ENCODE peak calls at places on chromosomes 12 and 14, in ten cellular contexts. A, P, Z, H, R, O, E, N, T and L are unnamed samples.

GRCh38 chr12:73798523-73798922 is 739.1 kb upstream of the ATXN7L3B start:
- DNase-seq in A (no peak), P (no peak), Z (no peak), H (no peak), R (no peak), O (no peak), E (no peak), N (no peak), T (no peak), L (no peak)

GRCh38 chr12:93970892-93971688 is 177.3 kb upstream of the PLXNC1 start:
- DNase-seq in A (no peak), P (no peak), Z (no peak), H (no peak), R (no peak), O (no peak), E (no peak), N (no peak), T (no peak), L (no peak)

GRCh38 chr14:28870033-28870564 is 103.5 kb downstream of the FOXG1 start:
- DNase-seq in A (no peak), P (no peak), Z (no peak), H (no peak), R (no peak), O (no peak), E (no peak), N (no peak), T (no peak), L (no peak)

GRCh38 chr14:69484444-69485113 is at the start of gene PLEKHD1:
- DNase-seq in A (no peak), P (no peak), Z (peak; percentile 11), H (no peak), R (peak; percentile 35), O (no peak), E (peak; percentile 18), N (peak; percentile 6), T (no peak), L (no peak)

GRCh38 chr14:77359626-77360025 is 17.3 kb downstream of the TMED8 start:
- DNase-seq in A (no peak), P (no peak), Z (no peak), H (no peak), R (no peak), O (no peak), E (no peak), N (no peak), T (no peak), L (no peak)

GRCh38 chr12:22255097-22255496 is 79.4 kb downstream of the ST8SIA1 start:
- DNase-seq in A (no peak), P (no peak), Z (peak; percentile 21), H (no peak), R (no peak), O (no peak), E (no peak), N (peak; percentile 93), T (no peak), L (no peak)

GRCh38 chr14:86779416-86779815 is 1213.6 kb downstream of the GALC start:
- DNase-seq in A (no peak), P (no peak), Z (peak; percentile 29), H (no peak), R (no peak), O (no peak), E (no peak), N (peak; percentile 75), T (no peak), L (no peak)

GRCh38 chr12:119804011-119804641 is 73.0 kb downstream of the CIT start:
- DNase-seq in A (peak; percentile 67), P (no peak), Z (peak; percentile 75), H (peak; percentile 61), R (peak; percentile 58), O (no peak), E (peak; percentile 33), N (peak; percentile 84), T (peak; percentile 68), L (no peak)

GRCh38 chr12:118689793-118690192 is 291.5 kb upstream of the SRRM4 start:
- DNase-seq in A (no peak), P (no peak), Z (no peak), H (no peak), R (no peak), O (no peak), E (no peak), N (no peak), T (no peak), L (no peak)

GRCh38 chr12:79710707-79711483 is 20.1 kb upstream of the PAWR start:
- DNase-seq in A (no peak), P (no peak), Z (no peak), H (no peak), R (no peak), O (no peak), E (no peak), N (no peak), T (no peak), L (no peak)

GRCh38 chr14:93008381-93008780 is 85.4 kb downstream of the CHGA start:
- DNase-seq in A (no peak), P (no peak), Z (no peak), H (no peak), R (no peak), O (no peak), E (no peak), N (peak; percentile 8), T (no peak), L (no peak)

GRCh38 chr12:113285679-113286645 is 48.9 kb downstream of the SLC8B1 start:
- DNase-seq in A (no peak), P (no peak), Z (no peak), H (peak; percentile 65), R (no peak), O (no peak), E (no peak), N (no peak), T (no peak), L (no peak)

GRCh38 chr14:33728010-33728498 is 222.8 kb downstream of the EGLN3 start:
- DNase-seq in A (no peak), P (no peak), Z (no peak), H (no peak), R (no peak), O (no peak), E (no peak), N (peak; percentile 54), T (no peak), L (no peak)

GRCh38 chr14:72980863-72981262 is 46.0 kb downstream of the ZFYVE1 start:
- DNase-seq in A (no peak), P (no peak), Z (no peak), H (no peak), R (no peak), O (no peak), E (no peak), N (no peak), T (no peak), L (no peak)

GRCh38 chr12:116592116-116592637 is 33.0 kb downstream of the MAP1LC3B2 start:
- DNase-seq in A (peak; percentile 73), P (peak; percentile 60), Z (no peak), H (no peak), R (no peak), O (no peak), E (no peak), N (no peak), T (no peak), L (no peak)

GRCh38 chr12:108525681-108526080 is 10.6 kb downstream of the FICD start:
- DNase-seq in A (no peak), P (no peak), Z (no peak), H (no peak), R (no peak), O (no peak), E (no peak), N (peak; percentile 44), T (no peak), L (no peak)

GRCh38 chr12:45122776-45123380 is 72.0 kb upstream of the DBX2 start:
- DNase-seq in A (no peak), P (no peak), Z (peak; percentile 12), H (no peak), R (no peak), O (no peak), E (peak; percentile 39), N (peak; percentile 61), T (peak; percentile 84), L (no peak)

DNA sequence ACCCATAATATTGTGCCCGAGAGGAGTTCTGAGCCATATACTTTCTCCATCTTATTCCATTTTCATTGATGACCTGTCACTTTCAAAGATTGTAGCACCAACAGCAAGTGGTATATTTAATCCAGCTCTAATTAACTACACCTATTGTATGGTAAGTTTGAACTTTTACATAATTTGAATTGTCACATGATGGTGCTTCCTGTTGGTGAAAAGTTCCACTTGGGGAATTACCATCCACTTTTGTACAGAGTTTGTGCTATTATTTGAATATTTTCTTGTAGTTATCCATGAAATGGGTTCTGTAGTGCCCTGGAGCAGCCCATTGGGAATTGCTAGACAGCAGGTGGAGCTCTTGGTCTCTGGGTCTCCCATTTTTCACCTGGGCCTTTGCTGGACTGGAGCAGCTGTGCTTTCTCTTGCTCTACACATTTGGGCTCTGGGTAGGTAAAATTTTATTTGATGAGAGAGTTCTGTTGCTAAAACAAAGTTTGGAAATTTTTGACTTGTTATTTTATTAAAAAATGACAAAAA is 3.0 kb downstream of the SMCO3 start:
- DNase-seq in A (peak; percentile 43), P (no peak), Z (peak; percentile 11), H (no peak), R (no peak), O (no peak), E (no peak), N (peak; percentile 55), T (peak; percentile 9), L (no peak)
- TF ChIP-seq CTCF in A (no peak), P (peak; percentile 19), Z (no peak), H (peak; percentile 23), R (peak; percentile 56), O (peak; percentile 61), E (peak; percentile 54), N (peak; percentile 75), T (peak; percentile 32), L (no peak)

GRCh38 chr14:65832431-65833253 is 420.1 kb downstream of the FUT8 start:
- DNase-seq in A (no peak), P (no peak), Z (no peak), H (no peak), R (no peak), O (no peak), E (no peak), N (no peak), T (peak; percentile 18), L (no peak)
- TF ChIP-seq CTCF in A (no peak), P (no peak), Z (no peak), H (no peak), R (peak; percentile 46), O (peak; percentile 46), E (peak; percentile 42), N (no peak), T (peak; percentile 43), L (no peak)

GRCh38 chr14:106287506-106287905 is 761.1 kb downstream of the TMEM121 start:
- DNase-seq in A (no peak), P (no peak), Z (no peak), H (no peak), R (no peak), O (no peak), E (no peak), N (no peak), T (no peak), L (no peak)

GRCh38 chr14:106291626-106292025 is 765.2 kb downstream of the TMEM121 start:
- DNase-seq in A (no peak), P (no peak), Z (no peak), H (no peak), R (no peak), O (no peak), E (no peak), N (no peak), T (no peak), L (no peak)

GRCh38 chr14:106286697-106287290 is 760.4 kb downstream of the TMEM121 start:
- DNase-seq in A (no peak), P (no peak), Z (no peak), H (no peak), R (no peak), O (no peak), E (no peak), N (no peak), T (peak; percentile 66), L (no peak)
- TF ChIP-seq CTCF in A (peak; percentile 12), P (no peak), Z (no peak), H (no peak), R (no peak), O (no peak), E (peak; percentile 23), N (no peak), T (peak; percentile 82), L (no peak)

GRCh38 chr12:103668520-103668919 is 81.4 kb downstream of the STAB2 start:
- DNase-seq in A (no peak), P (no peak), Z (no peak), H (no peak), R (no peak), O (no peak), E (no peak), N (no peak), T (no peak), L (no peak)
- TF ChIP-seq CTCF in A (no peak), P (no peak), Z (no peak), H (no peak), R (no peak), O (no peak), E (no peak), N (no peak), T (no peak), L (no peak)